ENCODE peak calls at places on chromosomes 5 and 9, in four cellular contexts. One of them, this sample, is unnamed.
A peak's percentile ranks its signal among the peaks of the same experiment; 100 is the strongest.

GRCh38 chr9:120839146-120839545 is 3.6 kb downstream of the PSMD5 start:
- DNase-seq in naive thymus-derived CD8-positive, alpha-beta T cell: no peak
- DNase-seq in tibial nerve: no peak
- DNase-seq in endothelial cell: no peak
- DNase-seq in this sample: no peak

GRCh38 chr9:121736147-121736721 is 84.8 kb downstream of the DAB2IP start:
- DNase-seq in endothelial cell: peak; percentile 52
- DNase-seq in naive thymus-derived CD8-positive, alpha-beta T cell: no peak
- DNase-seq in tibial nerve: peak; percentile 50
- DNase-seq in this sample: peak; percentile 58

GRCh38 chr9:20512106-20512505 is 110.2 kb downstream of the MLLT3 start:
- DNase-seq in tibial nerve: no peak
- DNase-seq in endothelial cell: no peak
- DNase-seq in naive thymus-derived CD8-positive, alpha-beta T cell: no peak
- DNase-seq in this sample: no peak

GRCh38 chr5:61906820-61907219 is 399.2 kb upstream of the KIF2A start:
- DNase-seq in naive thymus-derived CD8-positive, alpha-beta T cell: no peak
- DNase-seq in endothelial cell: no peak
- DNase-seq in tibial nerve: no peak
- DNase-seq in this sample: no peak

GRCh38 chr5:69271376-69271775 is 36.7 kb downstream of the CDK7 start:
- DNase-seq in endothelial cell: no peak
- DNase-seq in tibial nerve: no peak
- DNase-seq in naive thymus-derived CD8-positive, alpha-beta T cell: no peak
- DNase-seq in this sample: no peak

GRCh38 chr5:148909001-148909400 is 82.6 kb downstream of the ADRB2 start:
- DNase-seq in naive thymus-derived CD8-positive, alpha-beta T cell: no peak
- DNase-seq in tibial nerve: no peak
- DNase-seq in endothelial cell: no peak
- DNase-seq in this sample: no peak

GRCh38 chr5:1488882-1489680 is 34.7 kb downstream of the LPCAT1 start:
- DNase-seq in tibial nerve: no peak
- DNase-seq in endothelial cell: no peak
- DNase-seq in naive thymus-derived CD8-positive, alpha-beta T cell: no peak
- DNase-seq in this sample: no peak

GRCh38 chr5:162323471-162323870 is 255.9 kb downstream of the GABRG2 start:
- DNase-seq in endothelial cell: no peak
- DNase-seq in naive thymus-derived CD8-positive, alpha-beta T cell: no peak
- DNase-seq in tibial nerve: no peak
- DNase-seq in this sample: no peak

GRCh38 chr5:38638656-38639055 is 82.2 kb upstream of the LIFR start:
- DNase-seq in tibial nerve: no peak
- DNase-seq in naive thymus-derived CD8-positive, alpha-beta T cell: no peak
- DNase-seq in endothelial cell: no peak
- DNase-seq in this sample: no peak

GRCh38 chr9:97605246-97605645 is 27.9 kb downstream of the TSTD2 start:
- DNase-seq in endothelial cell: no peak
- DNase-seq in tibial nerve: no peak
- DNase-seq in naive thymus-derived CD8-positive, alpha-beta T cell: no peak
- DNase-seq in this sample: no peak

GRCh38 chr5:154190652-154191304 is at the start of gene GALNT10:
- DNase-seq in endothelial cell: peak; percentile 66
- DNase-seq in tibial nerve: no peak
- DNase-seq in naive thymus-derived CD8-positive, alpha-beta T cell: no peak
- DNase-seq in this sample: peak; percentile 18

This sample was measured in gastrocnemius medialis.